ENCODE peak calls at places on chromosomes 12 and 14, in five cellular contexts. One of them, this sample, is unnamed.

GRCh38 chr12:38905480-38906351 is at the start of gene CPNE8:
- DNase-seq in GM12878: peak; percentile 48
- DNase-seq in germinal center: peak; percentile 14
- DNase-seq in stimulated activated CD8-positive, alpha-beta memory T cell treated with anti-CD3 and anti-CD28 coated beads, Interleukin-7, amount 100 ng/mL, for 48 hours: no peak
- DNase-seq in A549: peak; percentile 82
- DNase-seq in this sample: peak; percentile 13

GRCh38 chr12:4270670-4271432 is 2.7 kb upstream of the CCND2 start:
- DNase-seq in stimulated activated CD8-positive, alpha-beta memory T cell treated with anti-CD3 and anti-CD28 coated beads, Interleukin-7, amount 100 ng/mL, for 48 hours: peak; percentile 47
- DNase-seq in GM12878: no peak
- DNase-seq in germinal center: peak; percentile 52
- DNase-seq in A549: no peak
- DNase-seq in this sample: no peak

GRCh38 chr14:91154851-91155625 is 41.2 kb downstream of the DGLUCY start:
- DNase-seq in A549: no peak
- DNase-seq in GM12878: no peak
- DNase-seq in germinal center: no peak
- DNase-seq in stimulated activated CD8-positive, alpha-beta memory T cell treated with anti-CD3 and anti-CD28 coated beads, Interleukin-7, amount 100 ng/mL, for 48 hours: no peak
- DNase-seq in this sample: no peak

GRCh38 chr12:402127-402456 is 648 bp downstream of the CCDC77 start:
- DNase-seq in germinal center: no peak
- DNase-seq in GM12878: no peak
- DNase-seq in stimulated activated CD8-positive, alpha-beta memory T cell treated with anti-CD3 and anti-CD28 coated beads, Interleukin-7, amount 100 ng/mL, for 48 hours: no peak
- DNase-seq in A549: no peak
- DNase-seq in this sample: no peak

GRCh38 chr14:50342211-50343080 is 30.3 kb downstream of the DMAC2L start:
- DNase-seq in germinal center: peak; percentile 36
- DNase-seq in stimulated activated CD8-positive, alpha-beta memory T cell treated with anti-CD3 and anti-CD28 coated beads, Interleukin-7, amount 100 ng/mL, for 48 hours: no peak
- DNase-seq in A549: peak; percentile 21
- DNase-seq in GM12878: no peak
- DNase-seq in this sample: no peak

GRCh38 chr12:88298761-88299242 is 156.7 kb downstream of the TMTC3 start:
- DNase-seq in germinal center: no peak
- DNase-seq in stimulated activated CD8-positive, alpha-beta memory T cell treated with anti-CD3 and anti-CD28 coated beads, Interleukin-7, amount 100 ng/mL, for 48 hours: no peak
- DNase-seq in A549: peak; percentile 10
- DNase-seq in GM12878: peak; percentile 31
- DNase-seq in this sample: no peak

GRCh38 chr12:108933950-108934349 is 54.1 kb downstream of the DAO start:
- DNase-seq in GM12878: no peak
- DNase-seq in A549: no peak
- DNase-seq in stimulated activated CD8-positive, alpha-beta memory T cell treated with anti-CD3 and anti-CD28 coated beads, Interleukin-7, amount 100 ng/mL, for 48 hours: no peak
- DNase-seq in germinal center: no peak
- DNase-seq in this sample: no peak

GRCh38 chr14:104187121-104187889 is 48.9 kb downstream of the KIF26A start:
- DNase-seq in stimulated activated CD8-positive, alpha-beta memory T cell treated with anti-CD3 and anti-CD28 coated beads, Interleukin-7, amount 100 ng/mL, for 48 hours: no peak
- DNase-seq in germinal center: no peak
- DNase-seq in A549: no peak
- DNase-seq in GM12878: no peak
- DNase-seq in this sample: peak; percentile 83

GRCh38 chr12:128976120-128976519 is 122.8 kb downstream of the GLT1D1 start:
- DNase-seq in GM12878: no peak
- DNase-seq in germinal center: no peak
- DNase-seq in stimulated activated CD8-positive, alpha-beta memory T cell treated with anti-CD3 and anti-CD28 coated beads, Interleukin-7, amount 100 ng/mL, for 48 hours: no peak
- DNase-seq in A549: no peak
- DNase-seq in this sample: no peak

GRCh38 chr14:66610154-66610563 is 102.2 kb downstream of the GPHN start:
- DNase-seq in stimulated activated CD8-positive, alpha-beta memory T cell treated with anti-CD3 and anti-CD28 coated beads, Interleukin-7, amount 100 ng/mL, for 48 hours: no peak
- DNase-seq in GM12878: no peak
- DNase-seq in A549: no peak
- DNase-seq in germinal center: peak; percentile 5
- DNase-seq in this sample: no peak

GRCh38 chr14:92615451-92615850 is 101.9 kb downstream of the RIN3 start:
- DNase-seq in stimulated activated CD8-positive, alpha-beta memory T cell treated with anti-CD3 and anti-CD28 coated beads, Interleukin-7, amount 100 ng/mL, for 48 hours: peak; percentile 43
- DNase-seq in A549: no peak
- DNase-seq in germinal center: no peak
- DNase-seq in GM12878: peak; percentile 66
- DNase-seq in this sample: no peak

GRCh38 chr14:89855961-89856360 is 98.6 kb downstream of the EFCAB11 start:
- DNase-seq in A549: no peak
- DNase-seq in germinal center: no peak
- DNase-seq in stimulated activated CD8-positive, alpha-beta memory T cell treated with anti-CD3 and anti-CD28 coated beads, Interleukin-7, amount 100 ng/mL, for 48 hours: no peak
- DNase-seq in GM12878: no peak
- DNase-seq in this sample: no peak

GRCh38 chr12:30813741-30814687 is 59.3 kb upstream of the CAPRIN2 start:
- DNase-seq in germinal center: no peak
- DNase-seq in GM12878: no peak
- DNase-seq in stimulated activated CD8-positive, alpha-beta memory T cell treated with anti-CD3 and anti-CD28 coated beads, Interleukin-7, amount 100 ng/mL, for 48 hours: no peak
- DNase-seq in A549: no peak
- DNase-seq in this sample: no peak

GRCh38 chr12:14356147-14356546 is 9.3 kb upstream of the ATF7IP start:
- DNase-seq in germinal center: no peak
- DNase-seq in GM12878: no peak
- DNase-seq in A549: no peak
- DNase-seq in stimulated activated CD8-positive, alpha-beta memory T cell treated with anti-CD3 and anti-CD28 coated beads, Interleukin-7, amount 100 ng/mL, for 48 hours: no peak
- DNase-seq in this sample: no peak

GRCh38 chr14:55641954-55642353 is 61.9 kb downstream of the KTN1 start:
- DNase-seq in stimulated activated CD8-positive, alpha-beta memory T cell treated with anti-CD3 and anti-CD28 coated beads, Interleukin-7, amount 100 ng/mL, for 48 hours: no peak
- DNase-seq in germinal center: no peak
- DNase-seq in A549: no peak
- DNase-seq in GM12878: no peak
- DNase-seq in this sample: no peak

GRCh38 chr12:130968611-130969010 is 14.9 kb downstream of the ADGRD1 start:
- DNase-seq in GM12878: no peak
- DNase-seq in A549: no peak
- DNase-seq in germinal center: no peak
- DNase-seq in stimulated activated CD8-positive, alpha-beta memory T cell treated with anti-CD3 and anti-CD28 coated beads, Interleukin-7, amount 100 ng/mL, for 48 hours: no peak
- DNase-seq in this sample: no peak

GRCh38 chr14:67269338-67270060 is 28.3 kb downstream of the PALS1 start:
- DNase-seq in A549: no peak
- DNase-seq in germinal center: no peak
- DNase-seq in GM12878: no peak
- DNase-seq in stimulated activated CD8-positive, alpha-beta memory T cell treated with anti-CD3 and anti-CD28 coated beads, Interleukin-7, amount 100 ng/mL, for 48 hours: no peak
- DNase-seq in this sample: no peak

GRCh38 chr14:36513012-36513420 is 7.0 kb downstream of the NKX2-1 start:
- DNase-seq in germinal center: no peak
- DNase-seq in stimulated activated CD8-positive, alpha-beta memory T cell treated with anti-CD3 and anti-CD28 coated beads, Interleukin-7, amount 100 ng/mL, for 48 hours: no peak
- DNase-seq in A549: no peak
- DNase-seq in GM12878: no peak
- DNase-seq in this sample: no peak

GRCh38 chr14:87187787-87188186 is 805.2 kb downstream of the GALC start:
- DNase-seq in A549: no peak
- DNase-seq in stimulated activated CD8-positive, alpha-beta memory T cell treated with anti-CD3 and anti-CD28 coated beads, Interleukin-7, amount 100 ng/mL, for 48 hours: no peak
- DNase-seq in germinal center: no peak
- DNase-seq in GM12878: no peak
- DNase-seq in this sample: no peak

GRCh38 chr12:101619026-101619827 is 24.5 kb downstream of the MYBPC1 start:
- DNase-seq in A549: no peak
- DNase-seq in GM12878: no peak
- DNase-seq in stimulated activated CD8-positive, alpha-beta memory T cell treated with anti-CD3 and anti-CD28 coated beads, Interleukin-7, amount 100 ng/mL, for 48 hours: no peak
- DNase-seq in germinal center: no peak
- DNase-seq in this sample: no peak

GRCh38 chr14:35821546-35822411 is 4.4 kb upstream of the BRMS1L start:
- DNase-seq in germinal center: peak; percentile 28
- DNase-seq in GM12878: no peak
- DNase-seq in A549: peak; percentile 50
- DNase-seq in stimulated activated CD8-positive, alpha-beta memory T cell treated with anti-CD3 and anti-CD28 coated beads, Interleukin-7, amount 100 ng/mL, for 48 hours: no peak
- DNase-seq in this sample: peak; percentile 33

GRCh38 chr12:52364901-52365489 is 2.3 kb downstream of the KRT85 start:
- DNase-seq in GM12878: no peak
- DNase-seq in A549: no peak
- DNase-seq in stimulated activated CD8-positive, alpha-beta memory T cell treated with anti-CD3 and anti-CD28 coated beads, Interleukin-7, amount 100 ng/mL, for 48 hours: no peak
- DNase-seq in germinal center: no peak
- DNase-seq in this sample: no peak

GRCh38 chr14:101839236-101839635 is 77.7 kb downstream of the PPP2R5C start:
- DNase-seq in stimulated activated CD8-positive, alpha-beta memory T cell treated with anti-CD3 and anti-CD28 coated beads, Interleukin-7, amount 100 ng/mL, for 48 hours: no peak
- DNase-seq in GM12878: peak; percentile 57
- DNase-seq in germinal center: no peak
- DNase-seq in A549: no peak
- DNase-seq in this sample: no peak

GRCh38 chr14:95024380-95024779 is 132.9 kb downstream of the DICER1 start:
- DNase-seq in A549: no peak
- DNase-seq in germinal center: no peak
- DNase-seq in stimulated activated CD8-positive, alpha-beta memory T cell treated with anti-CD3 and anti-CD28 coated beads, Interleukin-7, amount 100 ng/mL, for 48 hours: no peak
- DNase-seq in GM12878: no peak
- DNase-seq in this sample: no peak

GRCh38 chr14:76473381-76474263 is 97.7 kb downstream of the ESRRB start:
- DNase-seq in GM12878: no peak
- DNase-seq in germinal center: no peak
- DNase-seq in stimulated activated CD8-positive, alpha-beta memory T cell treated with anti-CD3 and anti-CD28 coated beads, Interleukin-7, amount 100 ng/mL, for 48 hours: no peak
- DNase-seq in A549: no peak
- DNase-seq in this sample: peak; percentile 8

GRCh38 chr12:113222730-113223531 is 1.7 kb downstream of the TPCN1 start:
- DNase-seq in stimulated activated CD8-positive, alpha-beta memory T cell treated with anti-CD3 and anti-CD28 coated beads, Interleukin-7, amount 100 ng/mL, for 48 hours: no peak
- DNase-seq in GM12878: no peak
- DNase-seq in A549: peak; percentile 74
- DNase-seq in germinal center: no peak
- DNase-seq in this sample: peak; percentile 67

GRCh38 chr12:66017736-66018135 is 112.8 kb downstream of the LLPH start:
- DNase-seq in A549: no peak
- DNase-seq in germinal center: no peak
- DNase-seq in GM12878: no peak
- DNase-seq in stimulated activated CD8-positive, alpha-beta memory T cell treated with anti-CD3 and anti-CD28 coated beads, Interleukin-7, amount 100 ng/mL, for 48 hours: no peak
- DNase-seq in this sample: no peak

GRCh38 chr12:65490193-65490592 is 211.7 kb downstream of the MSRB3 start:
- DNase-seq in GM12878: no peak
- DNase-seq in stimulated activated CD8-positive, alpha-beta memory T cell treated with anti-CD3 and anti-CD28 coated beads, Interleukin-7, amount 100 ng/mL, for 48 hours: no peak
- DNase-seq in A549: no peak
- DNase-seq in germinal center: no peak
- DNase-seq in this sample: no peak

GRCh38 chr14:90815817-90816662 is at the start of gene TTC7B:
- DNase-seq in stimulated activated CD8-positive, alpha-beta memory T cell treated with anti-CD3 and anti-CD28 coated beads, Interleukin-7, amount 100 ng/mL, for 48 hours: no peak
- DNase-seq in A549: peak; percentile 83
- DNase-seq in GM12878: no peak
- DNase-seq in germinal center: peak; percentile 79
- DNase-seq in this sample: peak; percentile 91

GRCh38 chr12:20248646-20249045 is 119.7 kb upstream of the PDE3A start:
- DNase-seq in A549: no peak
- DNase-seq in stimulated activated CD8-positive, alpha-beta memory T cell treated with anti-CD3 and anti-CD28 coated beads, Interleukin-7, amount 100 ng/mL, for 48 hours: no peak
- DNase-seq in GM12878: no peak
- DNase-seq in germinal center: no peak
- DNase-seq in this sample: no peak

GRCh38 chr14:41605550-41606248 is 977 bp upstream of the LRFN5 start:
- DNase-seq in A549: no peak
- DNase-seq in GM12878: no peak
- DNase-seq in germinal center: no peak
- DNase-seq in stimulated activated CD8-positive, alpha-beta memory T cell treated with anti-CD3 and anti-CD28 coated beads, Interleukin-7, amount 100 ng/mL, for 48 hours: no peak
- DNase-seq in this sample: no peak

GRCh38 chr12:4505381-4505986 is 33.2 kb upstream of the RAD51AP1 start:
- DNase-seq in GM12878: no peak
- DNase-seq in stimulated activated CD8-positive, alpha-beta memory T cell treated with anti-CD3 and anti-CD28 coated beads, Interleukin-7, amount 100 ng/mL, for 48 hours: no peak
- DNase-seq in A549: no peak
- DNase-seq in germinal center: no peak
- DNase-seq in this sample: no peak

GRCh38 chr12:112924986-112925385 is 13.3 kb upstream of the OAS3 start:
- DNase-seq in germinal center: no peak
- DNase-seq in A549: no peak
- DNase-seq in stimulated activated CD8-positive, alpha-beta memory T cell treated with anti-CD3 and anti-CD28 coated beads, Interleukin-7, amount 100 ng/mL, for 48 hours: no peak
- DNase-seq in GM12878: peak; percentile 36
- DNase-seq in this sample: no peak

GRCh38 chr14:35384386-35385041 is 20.0 kb downstream of the NFKBIA start:
- DNase-seq in GM12878: no peak
- DNase-seq in A549: no peak
- DNase-seq in germinal center: no peak
- DNase-seq in stimulated activated CD8-positive, alpha-beta memory T cell treated with anti-CD3 and anti-CD28 coated beads, Interleukin-7, amount 100 ng/mL, for 48 hours: no peak
- DNase-seq in this sample: peak; percentile 66

GRCh38 chr12:67286257-67286656 is 17.1 kb downstream of the CAND1 start:
- DNase-seq in stimulated activated CD8-positive, alpha-beta memory T cell treated with anti-CD3 and anti-CD28 coated beads, Interleukin-7, amount 100 ng/mL, for 48 hours: no peak
- DNase-seq in GM12878: no peak
- DNase-seq in germinal center: no peak
- DNase-seq in A549: no peak
- DNase-seq in this sample: no peak

GRCh38 chr14:77985235-77985634 is 184.9 kb upstream of the NRXN3 start:
- DNase-seq in GM12878: no peak
- DNase-seq in A549: no peak
- DNase-seq in germinal center: no peak
- DNase-seq in stimulated activated CD8-positive, alpha-beta memory T cell treated with anti-CD3 and anti-CD28 coated beads, Interleukin-7, amount 100 ng/mL, for 48 hours: no peak
- DNase-seq in this sample: no peak

GRCh38 chr12:107891967-107892366 is 117.5 kb downstream of the ASCL4 start:
- DNase-seq in germinal center: no peak
- DNase-seq in A549: no peak
- DNase-seq in GM12878: no peak
- DNase-seq in stimulated activated CD8-positive, alpha-beta memory T cell treated with anti-CD3 and anti-CD28 coated beads, Interleukin-7, amount 100 ng/mL, for 48 hours: no peak
- DNase-seq in this sample: no peak